ENCODE peak calls at places on chromosome 2, in ten cellular contexts. X is aorta; T is NCI-H1092 treated with DMSO at 0.1 percent for 48 hours; J is cerebellar cortex; A is HT1080; Y is lung; N is NCI-H1417; Z is stimulated activated CD4-positive, alpha-beta T cell treated with anti-CD3 and anti-CD28 coated beads, Interleukin-2, amount 100 ng/mL, for 24 hours; D is psoas muscle; F is naive B cell. K is an unnamed sample.

GRCh38 chr2:236633764-236634163 is 64.1 kb downstream of the ACKR3 start:
- DNase-seq in X (no peak), T (no peak), J (no peak), A (no peak), Y (no peak), N (no peak), Z (no peak), D (no peak), F (no peak), K (no peak)

GRCh38 chr2:100513650-100514049 is 43.4 kb downstream of the NMS start:
- DNase-seq in X (no peak), T (no peak), J (no peak), A (no peak), Y (no peak), N (no peak), Z (no peak), D (no peak), F (no peak), K (no peak)

GRCh38 chr2:203809084-203809521 is 58.5 kb upstream of the CTLA4 start:
- DNase-seq in X (no peak), T (no peak), J (no peak), A (peak), Y (no peak), N (no peak), Z (no peak), D (no peak), F (no peak), K (no peak)

GRCh38 chr2:36371070-36371962 is 15.7 kb downstream of the CRIM1 start:
- DNase-seq in X (no peak), T (no peak), J (no peak), A (no peak), Y (no peak), N (no peak), Z (no peak), D (no peak), F (no peak), K (no peak)

GRCh38 chr2:102488063-102488462 is 15.0 kb downstream of the SLC9A4 start:
- DNase-seq in X (no peak), T (no peak), J (no peak), A (peak), Y (no peak), N (no peak), Z (no peak), D (no peak), F (no peak), K (no peak)

GRCh38 chr2:228986961-228987360 is 284.1 kb downstream of the PID1 start:
- DNase-seq in X (no peak), T (no peak), J (no peak), A (peak), Y (no peak), N (no peak), Z (no peak), D (no peak), F (no peak), K (no peak)

GRCh38 chr2:38690499-38691420 is 24.8 kb downstream of the GALM start:
- DNase-seq in X (no peak), T (no peak), J (no peak), A (peak), Y (no peak), N (no peak), Z (no peak), D (no peak), F (no peak), K (no peak)

GRCh38 chr2:45180033-45180746 is 170.9 kb upstream of the SIX2 start:
- DNase-seq in X (no peak), T (no peak), J (no peak), A (no peak), Y (no peak), N (no peak), Z (no peak), D (no peak), F (no peak), K (no peak)